ENCODE peak calls at places on chromosome 22, in seven cellular contexts. J is hepatocyte, C is tibial nerve, H is fibroblast of lung, I is mesendoderm, R is H9, S is neuronal stem cell. L is an unnamed sample. For H3K4me1, the result is how much of the 10 kb centered on the place peaks cover.

GRCh38 chr22:30436196-30436595 is 10.6 kb downstream of the MTFP1 start:
- DNase-seq in J (no peak), C (no peak), H (no peak), I (no peak), R (no peak), S (no peak), L (no peak)

GRCh38 chr22:26805131-26805530 is 147.7 kb downstream of the MIAT start:
- DNase-seq in J (no peak), C (no peak), H (peak), I (no peak), R (no peak), S (no peak), L (no peak)

GRCh38 chr22:20232781-20233180 is 35.3 kb downstream of the RTN4R start:
- DNase-seq in J (no peak), C (no peak), H (no peak), I (no peak), R (no peak), S (no peak), L (no peak)

GRCh38 chr22:47822459-47822858 is 1060.0 kb downstream of the TBC1D22A start:
- DNase-seq in J (no peak), C (no peak), H (no peak), I (no peak), R (no peak), S (no peak), L (no peak)

GRCh38 chr22:37266581-37267127 is 15.7 kb upstream of the CYTH4 start:
- DNase-seq in J (no peak), C (no peak), H (no peak), I (no peak), R (no peak), S (no peak), L (no peak)

GRCh38 chr22:22877523-22878210 is 9.9 kb upstream of the IGLL5 start:
- DNase-seq in J (peak), C (peak), H (peak), I (peak), R (peak), S (peak), L (peak)

GRCh38 chr22:26589845-26590524 is at the start of gene TPST2:
- DNase-seq in J (peak), C (peak), H (peak), I (peak), R (peak), S (peak), L (peak)

GRCh38 chr22:44689173-44689572 is 12.8 kb upstream of the PRR5 start:
- DNase-seq in J (no peak), C (no peak), H (peak), I (no peak), R (no peak), S (no peak), L (no peak)

GRCh38 chr22:50173221-50173982 is 2.9 kb downstream of the PANX2 start:
- DNase-seq in J (no peak), C (no peak), H (no peak), I (no peak), R (no peak), S (no peak), L (no peak)

GRCh38 chr22:42473484-42474193 is 41.4 kb upstream of the NFAM1 start:
- DNase-seq in J (peak), C (peak), H (peak), I (peak), R (no peak), S (peak), L (no peak)

GRCh38 chr22:39913886-39914285 is 13.0 kb downstream of the GRAP2 start:
- DNase-seq in J (no peak), C (no peak), H (no peak), I (no peak), R (no peak), S (peak), L (no peak)

GRCh38 chr22:38649841-38650522 is 6.2 kb downstream of the FAM227A start:
- DNase-seq in J (no peak), C (no peak), H (no peak), I (no peak), R (no peak), S (no peak), L (no peak)

GRCh38 chr22:38982008-38982927 is at the start of gene APOBEC3B:
- DNase-seq in J (peak), C (peak), H (peak), I (peak), R (peak), S (peak), L (peak)

GRCh38 chr22:36350751-36351594 is 36.8 kb downstream of the MYH9 start:
- DNase-seq in J (peak), C (no peak), H (peak), I (peak), R (no peak), S (no peak), L (no peak)

GRCh38 chr22:44184006-44184405 is 3.3 kb downstream of the PARVG start:
- DNase-seq in J (no peak), C (no peak), H (peak), I (no peak), R (no peak), S (no peak), L (no peak)

GRCh38 chr22:38267086-38267485 is 5.7 kb downstream of the TMEM184B start:
- DNase-seq in J (no peak), C (no peak), H (peak), I (no peak), R (peak), S (no peak), L (peak)

GRCh38 chr22:20741008-20741633 is 32.8 kb upstream of the SERPIND1 start:
- DNase-seq in J (no peak), C (no peak), H (no peak), I (no peak), R (no peak), S (no peak), L (no peak)

GRCh38 chr22:38243007-38243775 is 29.6 kb downstream of the TMEM184B start:
- DNase-seq in J (peak), C (no peak), H (peak), I (no peak), R (no peak), S (no peak), L (no peak)

GRCh38 chr22:50303848-50304527 is 3.5 kb downstream of the PLXNB2 start:
- DNase-seq in J (peak), C (no peak), H (no peak), I (peak), R (peak), S (no peak), L (no peak)

GRCh38 chr22:29314537-29315285 is 786 bp downstream of the RASL10A start:
- DNase-seq in J (no peak), C (no peak), H (no peak), I (no peak), R (no peak), S (no peak), L (no peak)

GRCh38 chr22:50218153-50218995 is 17.6 kb downstream of the SELENOO start:
- DNase-seq in J (no peak), C (no peak), H (no peak), I (no peak), R (no peak), S (no peak), L (no peak)

GRCh38 chr22:25829808-25830777 is 88.1 kb downstream of the MYO18B start:
- DNase-seq in J (no peak), C (no peak), H (no peak), I (no peak), R (no peak), S (no peak), L (no peak)

GRCh38 chr22:27835446-27835845 is 33.9 kb upstream of the MN1 start:
- DNase-seq in J (no peak), C (no peak), H (peak), I (peak), R (no peak), S (no peak), L (no peak)

GRCh38 chr22:31844941-31845340 is 91.1 kb downstream of the DEPDC5 start:
- DNase-seq in J (no peak), C (no peak), H (no peak), I (no peak), R (no peak), S (no peak), L (no peak)

GRCh38 chr22:44523981-44524759 is 26.1 kb upstream of the RTL6 start:
- DNase-seq in J (peak), C (no peak), H (peak), I (no peak), R (peak), S (no peak), L (no peak)

GRCh38 chr22:49193348-49193747 is 634.3 kb downstream of the BRD1 start:
- DNase-seq in J (no peak), C (no peak), H (no peak), I (no peak), R (no peak), S (no peak), L (no peak)

GRCh38 chr22:31814942-31815341 is 61.1 kb downstream of the DEPDC5 start:
- DNase-seq in J (no peak), C (no peak), H (no peak), I (no peak), R (no peak), S (no peak), L (no peak)

GRCh38 chr22:22820076-22820475 is 67.5 kb upstream of the IGLL5 start:
- DNase-seq in J (no peak), C (no peak), H (no peak), I (no peak), R (no peak), S (no peak), L (no peak)

GRCh38 chr22:31229402-31230140 is 17.5 kb downstream of the LIMK2 start:
- DNase-seq in J (no peak), C (no peak), H (peak), I (no peak), R (no peak), S (no peak), L (no peak)

GRCh38 chr22:19615001-19615461 is 90.8 kb upstream of the CLDN5 start:
- DNase-seq in J (no peak), C (no peak), H (no peak), I (no peak), R (no peak), S (no peak), L (no peak)

GRCh38 chr22:49894321-49895072 is 23.7 kb downstream of the ALG12 start:
- DNase-seq in J (no peak), C (no peak), H (no peak), I (no peak), R (no peak), S (no peak), L (no peak)

GRCh38 chr22:32788884-32789624 is 12.5 kb upstream of the TIMP3 start:
- DNase-seq in J (no peak), C (no peak), H (peak), I (peak), R (no peak), S (no peak), L (no peak)

GRCh38 chr22:27597703-27598444 is 203.7 kb downstream of the MN1 start:
- DNase-seq in J (no peak), C (no peak), H (no peak), I (peak), R (no peak), S (no peak), L (no peak)

GRCh38 chr22:48100685-48101417 is 1338.4 kb downstream of the TBC1D22A start:
- DNase-seq in J (no peak), C (no peak), H (no peak), I (no peak), R (peak), S (no peak), L (no peak)

GRCh38 chr22:19290400-19291217 is 910 bp downstream of the CLTCL1 start:
- DNase-seq in J (no peak), C (no peak), H (no peak), I (no peak), R (no peak), S (no peak), L (no peak)

GRCh38 chr22:30325724-30326703 is 727 bp downstream of the TBC1D10A start:
- DNase-seq in J (peak), C (no peak), H (no peak), I (no peak), R (peak), S (no peak), L (no peak)

GRCh38 chr22:40533712-40534378 is 102.7 kb downstream of the MRTFA start:
- DNase-seq in J (peak), C (peak), H (peak), I (peak), R (no peak), S (no peak), L (peak)

GRCh38 chr22:28931844-28932561 is 48.6 kb downstream of the ZNRF3 start:
- DNase-seq in J (no peak), C (no peak), H (no peak), I (no peak), R (no peak), S (no peak), L (no peak)

GRCh38 chr22:39130892-39131855 is 21.3 kb downstream of the CBX7 start:
- DNase-seq in J (peak), C (no peak), H (peak), I (no peak), R (peak), S (peak), L (no peak)

DNA sequence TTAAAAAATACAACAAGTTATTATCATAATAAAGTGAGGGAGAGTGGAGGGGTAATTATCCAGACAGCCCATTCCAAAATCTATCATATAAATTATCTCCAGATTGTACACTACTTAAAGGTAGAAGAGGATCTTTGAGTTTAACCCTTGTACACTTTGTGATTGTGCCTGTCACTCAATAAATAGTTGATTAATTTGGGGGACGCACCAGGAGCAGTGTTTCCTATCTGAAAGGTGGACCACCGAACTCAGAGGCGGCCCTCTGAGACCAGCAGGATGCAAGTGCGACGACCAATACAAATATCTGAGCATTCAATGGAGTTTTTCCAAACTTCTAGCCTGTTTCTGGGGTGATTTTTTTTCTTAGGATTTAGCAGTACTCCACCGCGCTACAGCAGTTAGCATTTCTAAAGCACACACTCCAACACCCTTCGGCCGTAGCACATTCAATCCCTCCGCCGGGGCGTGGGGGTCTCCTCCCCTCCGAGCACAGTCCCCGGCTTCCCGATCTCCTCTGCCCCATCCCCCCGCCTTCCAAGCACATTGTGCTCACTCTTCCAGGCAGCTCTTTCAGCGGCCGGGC is 1.0 kb upstream of the CECR2 start:
- DNase-seq in J (no peak), C (no peak), H (no peak), I (no peak), R (no peak), S (no peak), L (no peak)
- H3K27ac ChIP-seq in J (peak), C (no peak), H (no peak), I (peak), R (peak), S (peak), L (no peak)

GRCh38 chr22:33884829-33885228 is 35.4 kb downstream of the LARGE1 start:
- DNase-seq in J (no peak), C (no peak), H (no peak), I (no peak), R (no peak), S (no peak), L (no peak)

GRCh38 chr22:33888821-33889220 is 31.5 kb downstream of the LARGE1 start:
- DNase-seq in J (no peak), C (no peak), H (no peak), I (no peak), R (no peak), S (no peak), L (no peak)

GRCh38 chr22:33883961-33884808 is 36.1 kb downstream of the LARGE1 start:
- DNase-seq in J (no peak), C (no peak), H (peak), I (no peak), R (no peak), S (no peak), L (no peak)

GRCh38 chr22:33887173-33887572 is 33.1 kb downstream of the LARGE1 start:
- DNase-seq in J (no peak), C (no peak), H (no peak), I (peak), R (no peak), S (no peak), L (no peak)

DNA sequence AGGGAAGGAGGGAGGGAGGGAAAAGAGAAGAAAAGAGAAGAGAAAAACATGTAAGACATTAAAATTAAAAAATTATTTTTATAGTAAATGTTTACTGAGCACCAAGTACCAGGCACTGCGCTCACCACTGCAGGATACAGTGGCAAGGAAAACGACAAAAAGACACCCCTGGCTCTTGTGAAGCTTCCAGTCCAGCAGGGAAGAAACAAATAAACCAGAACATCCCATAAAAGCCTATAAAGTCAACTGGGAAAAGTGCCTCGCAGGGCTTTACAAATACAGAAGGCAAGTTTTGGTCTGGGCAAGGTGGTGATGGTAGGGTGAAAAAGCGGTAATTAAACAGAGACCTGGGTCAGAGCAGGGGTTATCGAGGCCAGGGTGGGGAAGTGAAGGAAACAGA is 33.6 kb downstream of the LARGE1 start:
- DNase-seq in J (no peak), C (no peak), H (no peak), I (no peak), R (no peak), S (no peak), L (no peak)
- H3K4me1 ChIP-seq in J (under half), C (under half), H (under half), I (under half), R (under half), S (under half), L (under half)

GRCh38 chr22:46637711-46638600 is 17.8 kb downstream of the GRAMD4 start:
- DNase-seq in J (no peak), C (no peak), H (no peak), I (no peak), R (no peak), S (no peak), L (no peak)
- H3K27ac ChIP-seq in J (peak), C (no peak), H (no peak), I (no peak), R (no peak), S (no peak), L (no peak)

DNA sequence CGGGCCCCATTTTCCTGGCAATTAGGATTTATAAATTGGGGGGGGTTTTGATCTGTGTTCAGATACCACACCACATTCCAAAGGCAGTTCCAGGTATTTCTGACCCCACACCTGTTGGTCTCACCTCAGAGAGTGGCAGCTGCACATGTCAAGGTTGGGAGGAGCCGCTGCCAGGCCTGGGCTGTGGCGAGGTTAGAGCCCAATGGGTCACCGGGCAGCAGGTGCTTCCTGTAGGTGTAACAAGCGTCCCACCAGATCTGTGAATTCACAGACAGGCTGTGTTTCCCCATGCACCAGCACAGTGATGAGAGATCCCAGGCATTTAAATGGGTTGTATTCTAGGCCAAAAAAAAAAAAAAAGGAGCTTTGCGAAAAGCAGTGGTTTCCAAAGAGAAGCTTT is 58.6 kb downstream of the CABIN1 start:
- DNase-seq in J (no peak), C (no peak), H (no peak), I (no peak), R (no peak), S (no peak), L (no peak)
- H3K4me1 ChIP-seq in J (under half), C (under half), H (under half), I (under half), R (under half), S (under half), L (under half)

L was measured in effector memory CD4-positive, alpha-beta T cell.